ENCODE peak calls at places on chromosomes 5 and 9, in ten cellular contexts. K is body of pancreas; A is uterus; Q is IMR-90; E is CD8-positive, alpha-beta memory T cell; Y is SK-N-SH; V is astrocyte; W is heart right ventricle; J is aorta; C is fibroblast of lung. S is an unnamed sample. For H3K27me3, the result is how much of the 10 kb centered on the place peaks cover.

GRCh38 chr5:123855630-123856029 is 343.7 kb downstream of the CSNK1G3 start:
- DNase-seq in K (no peak), A (no peak), Q (no peak), E (no peak), Y (no peak), V (peak), W (no peak), J (no peak), C (peak), S (no peak)

GRCh38 chr5:89901983-89902382 is 507.6 kb downstream of the CETN3 start:
- DNase-seq in K (no peak), A (peak), Q (no peak), E (no peak), Y (no peak), V (no peak), W (no peak), J (no peak), C (no peak), S (no peak)

GRCh38 chr9:18756712-18757125 is 276.3 kb downstream of the SAXO1 start:
- DNase-seq in K (no peak), A (no peak), Q (no peak), E (no peak), Y (no peak), V (no peak), W (no peak), J (no peak), C (no peak), S (no peak)

GRCh38 chr5:14273207-14273767 is 130.1 kb downstream of the TRIO start:
- DNase-seq in K (no peak), A (no peak), Q (no peak), E (no peak), Y (no peak), V (no peak), W (no peak), J (no peak), C (no peak), S (no peak)

GRCh38 chr9:69040646-69041045 is 5.1 kb downstream of the FXN start:
- DNase-seq in K (no peak), A (no peak), Q (no peak), E (no peak), Y (no peak), V (no peak), W (no peak), J (no peak), C (no peak), S (no peak)

GRCh38 chr5:161547573-161548471 is 1.3 kb upstream of the GABRB2 start:
- DNase-seq in K (peak), A (no peak), Q (no peak), E (no peak), Y (peak), V (no peak), W (no peak), J (no peak), C (no peak), S (no peak)

GRCh38 chr9:35658144-35658893 is at the start of gene CCDC107:
- DNase-seq in K (peak), A (peak), Q (peak), E (peak), Y (peak), V (peak), W (peak), J (peak), C (peak), S (no peak)

GRCh38 chr9:128159073-128159783 is 837 bp upstream of the BBLN start:
- DNase-seq in K (no peak), A (peak), Q (no peak), E (peak), Y (no peak), V (no peak), W (no peak), J (no peak), C (no peak), S (no peak)

GRCh38 chr9:83036043-83036442 is 26.9 kb downstream of the RASEF start:
- DNase-seq in K (no peak), A (no peak), Q (no peak), E (no peak), Y (peak), V (no peak), W (no peak), J (no peak), C (no peak), S (no peak)

GRCh38 chr9:98105006-98105405 is 14.0 kb downstream of the TRIM14 start:
- DNase-seq in K (no peak), A (no peak), Q (no peak), E (no peak), Y (no peak), V (no peak), W (no peak), J (peak), C (no peak), S (no peak)

GRCh38 chr5:52283221-52283620 is 504.5 kb upstream of the ITGA1 start:
- DNase-seq in K (peak), A (no peak), Q (peak), E (no peak), Y (no peak), V (no peak), W (no peak), J (no peak), C (no peak), S (no peak)

DNA sequence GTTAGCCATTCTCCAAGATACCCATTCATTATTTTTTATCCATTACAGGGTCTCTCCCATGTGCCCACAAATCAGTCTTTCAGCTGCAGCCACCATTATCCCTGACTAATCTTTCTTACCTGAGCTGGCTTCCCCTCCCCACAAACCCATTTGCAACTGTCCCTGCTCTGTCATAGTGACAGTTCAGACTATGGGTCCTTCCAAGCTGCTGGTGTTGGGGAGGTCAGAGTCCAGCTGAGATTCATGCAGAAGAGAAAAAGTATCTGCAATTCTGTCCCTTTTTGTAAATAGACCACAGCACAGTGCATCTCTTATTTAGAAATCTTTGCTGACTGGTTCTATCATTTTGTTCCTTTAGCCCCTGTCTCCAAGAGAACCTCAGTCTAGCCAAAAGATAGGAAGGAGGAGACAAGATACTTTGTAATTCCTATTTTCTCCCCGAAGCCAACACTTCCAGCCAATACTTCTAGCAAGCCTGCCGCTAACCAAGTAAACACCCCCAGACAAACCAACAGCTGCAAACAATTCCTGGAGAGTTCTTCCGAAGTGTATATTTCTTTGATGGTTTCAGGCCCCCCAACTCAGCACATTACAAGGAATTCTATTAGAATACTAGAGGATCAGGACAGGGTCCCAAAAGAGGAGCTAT is 148.3 kb downstream of the SGCD start:
- DNase-seq in K (no peak), A (no peak), Q (peak), E (no peak), Y (no peak), V (no peak), W (no peak), J (no peak), C (no peak), S (no peak)
- H3K4me3 ChIP-seq in K (no peak), A (no peak), Q (no peak), E (no peak), Y (no peak), V (no peak), W (no peak), J (no peak), C (no peak), S (no peak)

GRCh38 chr9:36897019-36897418 is 137.0 kb downstream of the PAX5 start:
- DNase-seq in K (no peak), A (no peak), Q (no peak), E (no peak), Y (no peak), V (no peak), W (no peak), J (peak), C (no peak), S (no peak)

GRCh38 chr9:36894695-36895310 is 139.3 kb downstream of the PAX5 start:
- DNase-seq in K (no peak), A (no peak), Q (no peak), E (no peak), Y (no peak), V (no peak), W (no peak), J (peak), C (no peak), S (no peak)

GRCh38 chr9:36897476-36897875 is 136.6 kb downstream of the PAX5 start:
- DNase-seq in K (no peak), A (no peak), Q (no peak), E (no peak), Y (no peak), V (no peak), W (no peak), J (peak), C (no peak), S (no peak)

GRCh38 chr9:36896296-36896695 is 137.8 kb downstream of the PAX5 start:
- DNase-seq in K (no peak), A (no peak), Q (no peak), E (no peak), Y (no peak), V (no peak), W (no peak), J (peak), C (no peak), S (no peak)

DNA sequence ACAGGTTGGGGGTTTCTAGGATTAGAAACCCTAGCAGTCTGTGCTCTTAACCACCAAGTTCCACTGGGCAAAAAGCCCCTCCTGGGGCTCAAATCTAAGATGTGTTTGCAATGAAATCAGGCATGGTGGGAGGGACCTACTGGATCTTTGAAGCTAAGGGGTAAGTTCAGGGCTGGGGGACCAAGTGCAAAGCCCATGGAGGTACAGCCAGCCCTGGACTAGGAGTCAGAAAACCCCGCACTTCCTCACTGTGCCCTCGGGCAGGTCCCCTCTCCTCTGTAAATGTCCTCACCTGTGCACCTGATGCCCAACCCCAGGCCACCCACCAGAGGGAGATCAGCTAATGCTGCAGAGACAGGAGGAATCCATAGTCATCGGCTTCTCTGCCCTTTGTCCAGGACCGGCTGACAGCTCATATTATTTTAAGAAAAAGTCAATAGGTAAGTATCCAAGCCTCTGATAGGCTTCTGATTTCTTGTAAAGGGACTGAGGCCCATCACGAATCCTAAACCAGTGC is 138.3 kb downstream of the PAX5 start:
- DNase-seq in K (no peak), A (no peak), Q (no peak), E (no peak), Y (no peak), V (no peak), W (no peak), J (peak), C (no peak), S (no peak)
- H3K27me3 ChIP-seq in K (under half), A (under half), Q (half or more), E (under half), Y (under half), V (half or more), W (half or more), J (under half), C (under half), S (under half)

GRCh38 chr5:37207802-37208201 is 41.4 kb downstream of the CPLANE1 start:
- DNase-seq in K (no peak), A (no peak), Q (no peak), E (no peak), Y (no peak), V (no peak), W (no peak), J (no peak), C (no peak), S (no peak)

GRCh38 chr5:37212096-37212495 is 37.1 kb downstream of the CPLANE1 start:
- DNase-seq in K (no peak), A (no peak), Q (no peak), E (no peak), Y (no peak), V (no peak), W (no peak), J (no peak), C (no peak), S (no peak)

GRCh38 chr5:37211661-37212060 is 37.5 kb downstream of the CPLANE1 start:
- DNase-seq in K (no peak), A (no peak), Q (no peak), E (no peak), Y (no peak), V (peak), W (no peak), J (no peak), C (peak), S (no peak)

GRCh38 chr5:37206733-37207132 is 42.4 kb downstream of the CPLANE1 start:
- DNase-seq in K (no peak), A (no peak), Q (no peak), E (no peak), Y (no peak), V (no peak), W (no peak), J (no peak), C (no peak), S (no peak)

DNA sequence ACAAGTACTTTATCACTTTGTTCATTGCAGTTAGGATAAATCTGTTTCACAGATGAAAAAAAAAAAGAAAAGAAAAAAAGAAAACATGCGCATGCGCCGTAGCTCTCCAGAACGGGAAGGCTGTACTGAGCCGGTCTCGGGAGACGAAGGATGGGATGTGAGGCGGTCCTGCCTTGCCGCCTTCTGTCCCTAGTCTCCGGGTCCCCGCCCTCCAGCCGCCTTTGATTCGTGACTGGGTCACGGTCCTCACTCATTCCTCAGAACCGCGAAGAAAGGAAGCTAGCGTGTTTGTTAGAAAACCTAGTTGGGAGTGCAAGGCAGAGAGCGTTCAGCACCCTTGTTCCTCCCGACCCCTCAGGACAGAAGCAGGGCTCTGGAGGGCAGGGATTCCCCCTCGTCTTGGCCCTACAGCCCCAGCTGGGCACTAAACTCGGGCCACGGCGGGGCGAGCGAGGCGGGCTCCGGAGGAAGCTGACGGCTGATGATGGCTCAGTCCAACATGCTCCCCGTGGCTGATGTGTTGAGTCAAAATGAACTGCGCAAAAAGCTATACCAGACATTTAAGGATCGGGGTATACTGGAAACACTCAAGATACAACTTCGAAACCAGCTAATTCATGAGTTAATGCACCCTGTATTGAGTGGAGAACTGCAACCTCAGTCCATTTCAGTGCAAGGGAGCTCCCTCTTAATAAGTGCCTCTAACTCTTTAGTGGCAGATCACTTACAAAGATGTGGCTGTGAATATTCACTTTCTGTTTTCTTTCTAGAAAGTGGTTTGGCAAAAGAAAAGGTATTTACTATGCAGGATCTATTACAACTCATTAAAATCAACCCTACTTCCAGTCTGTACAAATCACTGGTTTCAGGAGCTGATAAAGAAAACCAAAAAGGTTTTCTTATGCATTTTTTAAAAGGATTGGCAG is 40.0 kb downstream of the CPLANE1 start:
- DNase-seq in K (no peak), A (peak), Q (peak), E (peak), Y (no peak), V (peak), W (peak), J (no peak), C (peak), S (no peak)
- H3K4me3 ChIP-seq in K (no peak), A (no peak), Q (peak), E (peak), Y (no peak), V (peak), W (no peak), J (no peak), C (no peak), S (peak)

GRCh38 chr5:171313481-171314206 is 4.6 kb downstream of the TLX3 start:
- DNase-seq in K (no peak), A (no peak), Q (no peak), E (no peak), Y (no peak), V (no peak), W (no peak), J (no peak), C (no peak), S (no peak)
- H3K27me3 ChIP-seq in K (under half), A (half or more), Q (half or more), E (under half), Y (under half), V (half or more), W (half or more), J (under half), C (half or more), S (half or more)

DNA sequence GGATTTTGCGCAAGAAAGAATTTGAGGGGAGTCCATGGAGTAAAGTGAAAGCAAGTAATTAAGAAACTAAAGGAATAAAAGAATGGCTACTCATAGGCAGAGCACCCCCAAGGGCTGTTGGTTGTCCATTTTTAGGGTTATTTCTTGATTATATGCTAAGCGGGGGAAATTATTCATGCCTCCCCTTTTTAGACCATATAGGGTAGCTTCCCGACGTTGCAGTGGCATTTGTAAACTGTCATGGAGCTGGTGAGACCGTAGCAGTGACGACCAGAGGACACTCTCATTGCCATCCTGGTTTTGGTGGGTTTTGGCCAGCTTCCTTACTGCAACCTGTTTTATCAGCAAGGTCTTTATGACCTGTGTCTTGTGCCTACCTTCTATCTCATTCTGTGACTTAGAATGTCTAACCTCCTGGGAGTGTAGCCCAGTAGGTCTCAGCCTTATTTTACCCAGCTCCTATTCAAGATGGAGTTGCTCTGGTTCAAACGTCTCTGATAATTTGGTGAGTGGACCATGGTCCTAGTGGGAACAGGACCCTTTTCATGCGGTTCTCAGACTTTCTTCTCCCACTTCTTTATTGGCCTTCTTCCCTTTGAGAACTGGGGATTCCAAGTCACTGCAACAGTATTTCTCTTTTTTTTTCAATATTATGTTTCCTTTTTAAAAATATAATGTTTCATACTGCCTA is 1.3 kb upstream of the ERAP1 start:
- DNase-seq in K (no peak), A (no peak), Q (no peak), E (no peak), Y (no peak), V (no peak), W (no peak), J (no peak), C (no peak), S (no peak)
- H3K4me3 ChIP-seq in K (no peak), A (no peak), Q (no peak), E (peak), Y (no peak), V (no peak), W (no peak), J (peak), C (peak), S (no peak)

GRCh38 chr9:129722913-129723312 is 29.9 kb downstream of the PTGES start:
- DNase-seq in K (no peak), A (no peak), Q (no peak), E (no peak), Y (no peak), V (no peak), W (no peak), J (no peak), C (no peak), S (no peak)
- H3K27me3 ChIP-seq in K (under half), A (under half), Q (under half), E (under half), Y (under half), V (under half), W (under half), J (under half), C (under half), S (under half)

DNA sequence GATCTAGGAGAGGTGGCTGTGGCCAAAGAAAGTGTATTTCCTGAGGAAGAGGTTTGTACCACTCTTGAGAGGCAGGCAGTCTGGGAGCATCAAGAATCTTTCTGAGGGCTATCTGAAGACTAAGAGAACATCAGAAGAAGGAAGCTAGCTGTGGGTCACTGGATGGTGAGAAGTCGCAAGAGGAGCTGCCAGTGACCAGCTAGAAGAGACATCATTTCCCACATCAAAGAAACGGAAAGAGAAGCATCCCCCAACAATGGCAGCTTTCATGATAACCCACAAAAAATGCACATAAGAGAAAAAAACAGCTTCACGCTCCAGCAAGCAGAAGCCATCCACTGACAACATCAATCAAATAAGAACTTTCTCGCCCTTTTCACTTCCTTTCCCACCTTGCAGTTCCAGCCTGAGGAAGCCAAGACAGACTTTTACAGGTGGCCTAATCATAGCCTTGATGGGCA is 25.0 kb upstream of the CEP78 start:
- DNase-seq in K (no peak), A (no peak), Q (no peak), E (peak), Y (no peak), V (no peak), W (no peak), J (no peak), C (no peak), S (no peak)
- H3K4me3 ChIP-seq in K (no peak), A (no peak), Q (no peak), E (peak), Y (no peak), V (no peak), W (no peak), J (no peak), C (no peak), S (no peak)

S was measured in BJ.